ENCODE peak calls at places on chromosome 10, in six cellular contexts. One of them, this sample, is unnamed.

GRCh38 chr10:5449823-5450222 is 37.5 kb downstream of the NET1 start:
- DNase-seq in IMR-90: peak; percentile 83
- DNase-seq in neuronal stem cell: no peak
- DNase-seq in H1: no peak
- DNase-seq in H9: no peak
- DNase-seq in mesenchymal stem cell: peak; percentile 77
- DNase-seq in this sample: peak; percentile 71

GRCh38 chr10:132840698-132841097 is 54.8 kb upstream of the NKX6-2 start:
- DNase-seq in IMR-90: no peak
- DNase-seq in neuronal stem cell: no peak
- DNase-seq in H1: no peak
- DNase-seq in H9: no peak
- DNase-seq in mesenchymal stem cell: no peak
- DNase-seq in this sample: no peak

GRCh38 chr10:116880716-116881440 is 31.6 kb downstream of the ENO4 start:
- DNase-seq in IMR-90: no peak
- DNase-seq in neuronal stem cell: no peak
- DNase-seq in H1: no peak
- DNase-seq in H9: no peak
- DNase-seq in mesenchymal stem cell: peak; percentile 18
- DNase-seq in this sample: no peak

GRCh38 chr10:47038881-47039557 is 127.8 kb downstream of the PTPN20 start:
- DNase-seq in IMR-90: no peak
- DNase-seq in neuronal stem cell: no peak
- DNase-seq in H1: no peak
- DNase-seq in H9: no peak
- DNase-seq in mesenchymal stem cell: peak; percentile 38
- DNase-seq in this sample: peak; percentile 92

GRCh38 chr10:91033536-91033935 is 112.6 kb upstream of the ANKRD1 start:
- DNase-seq in IMR-90: no peak
- DNase-seq in neuronal stem cell: no peak
- DNase-seq in H1: no peak
- DNase-seq in H9: no peak
- DNase-seq in mesenchymal stem cell: no peak
- DNase-seq in this sample: no peak

GRCh38 chr10:77016278-77016815 is 621.3 kb downstream of the KCNMA1 start:
- DNase-seq in IMR-90: no peak
- DNase-seq in neuronal stem cell: no peak
- DNase-seq in H1: no peak
- DNase-seq in H9: no peak
- DNase-seq in mesenchymal stem cell: no peak
- DNase-seq in this sample: no peak

GRCh38 chr10:99888623-99889022 is 106.2 kb downstream of the ABCC2 start:
- DNase-seq in IMR-90: peak; percentile 77
- DNase-seq in neuronal stem cell: no peak
- DNase-seq in H1: no peak
- DNase-seq in H9: no peak
- DNase-seq in mesenchymal stem cell: no peak
- DNase-seq in this sample: no peak

GRCh38 chr10:6199131-6199733 is 3.5 kb upstream of the PFKFB3 start:
- DNase-seq in IMR-90: no peak
- DNase-seq in neuronal stem cell: no peak
- DNase-seq in H1: no peak
- DNase-seq in H9: no peak
- DNase-seq in mesenchymal stem cell: no peak
- DNase-seq in this sample: no peak

GRCh38 chr10:3948843-3949242 is 163.8 kb upstream of the KLF6 start:
- DNase-seq in IMR-90: peak; percentile 79
- DNase-seq in neuronal stem cell: no peak
- DNase-seq in H1: no peak
- DNase-seq in H9: no peak
- DNase-seq in mesenchymal stem cell: no peak
- DNase-seq in this sample: no peak

GRCh38 chr10:124640056-124640455 is 104.1 kb downstream of the FAM53B start:
- DNase-seq in IMR-90: no peak
- DNase-seq in neuronal stem cell: no peak
- DNase-seq in H1: no peak
- DNase-seq in H9: no peak
- DNase-seq in mesenchymal stem cell: no peak
- DNase-seq in this sample: no peak

GRCh38 chr10:87700031-87700796 is 40.5 kb downstream of the PAPSS2 start:
- DNase-seq in IMR-90: peak; percentile 74
- DNase-seq in neuronal stem cell: no peak
- DNase-seq in H1: no peak
- DNase-seq in H9: no peak
- DNase-seq in mesenchymal stem cell: no peak
- DNase-seq in this sample: peak; percentile 70

GRCh38 chr10:118870467-118871243 is 115.9 kb upstream of the CACUL1 start:
- DNase-seq in IMR-90: peak; percentile 39
- DNase-seq in neuronal stem cell: no peak
- DNase-seq in H1: no peak
- DNase-seq in H9: no peak
- DNase-seq in mesenchymal stem cell: peak; percentile 88
- DNase-seq in this sample: peak; percentile 89

GRCh38 chr10:45552476-45552875 is 120.1 kb downstream of the ZFAND4 start:
- DNase-seq in IMR-90: no peak
- DNase-seq in neuronal stem cell: no peak
- DNase-seq in H1: no peak
- DNase-seq in H9: no peak
- DNase-seq in mesenchymal stem cell: no peak
- DNase-seq in this sample: no peak

GRCh38 chr10:80945267-80945880 is 407.7 kb downstream of the SH2D4B start:
- DNase-seq in IMR-90: no peak
- DNase-seq in neuronal stem cell: peak; percentile 23
- DNase-seq in H1: no peak
- DNase-seq in H9: peak; percentile 43
- DNase-seq in mesenchymal stem cell: peak; percentile 27
- DNase-seq in this sample: peak; percentile 6

GRCh38 chr10:119299531-119299930 is 92.2 kb downstream of the GRK5 start:
- DNase-seq in IMR-90: no peak
- DNase-seq in neuronal stem cell: no peak
- DNase-seq in H1: no peak
- DNase-seq in H9: no peak
- DNase-seq in mesenchymal stem cell: peak; percentile 59
- DNase-seq in this sample: no peak

GRCh38 chr10:64507869-64508609 is 986.8 kb downstream of the REEP3 start:
- DNase-seq in IMR-90: no peak
- DNase-seq in neuronal stem cell: no peak
- DNase-seq in H1: no peak
- DNase-seq in H9: no peak
- DNase-seq in mesenchymal stem cell: peak; percentile 3
- DNase-seq in this sample: no peak
- H2BK120ac ChIP-seq in IMR-90: no peak overlapping the region
- H2BK120ac ChIP-seq in neuronal stem cell: no peak overlapping the region
- H2BK120ac ChIP-seq in H1: no peak overlapping the region
- H2BK120ac ChIP-seq in H9: no peak overlapping the region
- H2BK120ac ChIP-seq in mesenchymal stem cell: no peak overlapping the region
- H2BK120ac ChIP-seq in this sample: no peak overlapping the region

GRCh38 chr10:74174533-74174932 is 23.5 kb downstream of the ADK start:
- DNase-seq in IMR-90: no peak
- DNase-seq in neuronal stem cell: no peak
- DNase-seq in H1: no peak
- DNase-seq in H9: no peak
- DNase-seq in mesenchymal stem cell: no peak
- DNase-seq in this sample: no peak

GRCh38 chr10:74175510-74176379 is 24.7 kb downstream of the ADK start:
- DNase-seq in IMR-90: no peak
- DNase-seq in neuronal stem cell: no peak
- DNase-seq in H1: no peak
- DNase-seq in H9: no peak
- DNase-seq in mesenchymal stem cell: no peak
- DNase-seq in this sample: no peak

GRCh38 chr10:74178042-74178791 is 27.2 kb downstream of the ADK start:
- DNase-seq in IMR-90: no peak
- DNase-seq in neuronal stem cell: no peak
- DNase-seq in H1: no peak
- DNase-seq in H9: no peak
- DNase-seq in mesenchymal stem cell: no peak
- DNase-seq in this sample: no peak

GRCh38 chr10:74177140-74177677 is 26.2 kb downstream of the ADK start:
- DNase-seq in IMR-90: peak; percentile 17
- DNase-seq in neuronal stem cell: no peak
- DNase-seq in H1: no peak
- DNase-seq in H9: no peak
- DNase-seq in mesenchymal stem cell: peak; percentile 52
- DNase-seq in this sample: peak; percentile 91

DNA sequence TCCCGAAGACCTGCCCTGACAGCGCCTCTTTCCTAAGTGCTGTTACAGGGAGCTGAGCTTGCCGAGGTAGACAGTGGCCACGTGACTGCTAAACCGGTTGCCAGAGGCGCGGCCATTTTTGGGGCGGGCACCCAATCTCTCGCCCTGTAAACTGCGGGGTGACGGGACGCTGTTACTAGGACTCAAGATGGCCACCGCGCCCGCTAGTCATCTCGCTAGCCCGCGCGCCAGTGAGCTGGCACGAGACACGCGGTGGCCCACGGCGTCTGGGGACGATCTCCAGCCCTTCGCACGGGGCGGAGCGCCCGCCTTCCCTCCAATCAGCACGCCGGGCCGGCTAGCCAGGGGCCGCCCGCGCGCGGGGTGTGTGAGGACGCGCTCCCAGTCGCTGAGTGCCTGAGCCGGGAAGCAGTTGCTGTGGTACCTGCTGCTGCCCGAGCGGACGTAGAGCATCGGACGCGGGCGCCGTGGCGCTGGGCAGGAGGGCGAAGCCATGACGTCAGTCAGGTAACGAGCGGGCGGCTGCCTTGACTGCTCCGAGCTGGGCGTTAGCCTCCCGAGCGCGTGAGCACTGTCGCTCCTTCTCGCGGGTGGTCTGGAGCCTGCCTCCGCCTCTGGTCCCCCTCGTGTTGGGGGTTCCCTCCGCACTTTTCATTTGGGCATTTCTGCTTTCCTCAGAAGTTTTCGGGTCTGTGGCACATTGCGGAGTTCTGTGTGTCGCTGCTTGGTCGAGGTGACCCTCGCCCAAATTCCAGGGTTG is 25.5 kb downstream of the ADK start:
- DNase-seq in IMR-90: peak; percentile 92
- DNase-seq in neuronal stem cell: peak; percentile 82
- DNase-seq in H1: peak; percentile 94
- DNase-seq in H9: peak; percentile 97
- DNase-seq in mesenchymal stem cell: peak; percentile 97
- DNase-seq in this sample: peak; percentile 97
- H2BK5ac ChIP-seq in IMR-90: peak overlapping the region; percentile 71
- H2BK5ac ChIP-seq in neuronal stem cell: peak overlapping the region; percentile 87
- H2BK5ac ChIP-seq in H1: peak overlapping the region; percentile 88
- H2BK5ac ChIP-seq in H9: no peak overlapping the region
- H2BK5ac ChIP-seq in mesenchymal stem cell: no peak overlapping the region
- H2BK5ac ChIP-seq in this sample: peak overlapping the region; percentile 77

GRCh38 chr10:71138126-71138860 is 74.1 kb upstream of the UNC5B start:
- DNase-seq in IMR-90: no peak
- DNase-seq in neuronal stem cell: no peak
- DNase-seq in H1: no peak
- DNase-seq in H9: peak; percentile 19
- DNase-seq in mesenchymal stem cell: no peak
- DNase-seq in this sample: no peak
- H2BK120ac ChIP-seq in IMR-90: no peak overlapping the region
- H2BK120ac ChIP-seq in neuronal stem cell: no peak overlapping the region
- H2BK120ac ChIP-seq in H1: no peak overlapping the region
- H2BK120ac ChIP-seq in H9: no peak overlapping the region
- H2BK120ac ChIP-seq in mesenchymal stem cell: no peak overlapping the region
- H2BK120ac ChIP-seq in this sample: no peak overlapping the region

GRCh38 chr10:110533149-110533548 is 34.3 kb upstream of the SMC3 start:
- DNase-seq in IMR-90: peak; percentile 20
- DNase-seq in neuronal stem cell: no peak
- DNase-seq in H1: no peak
- DNase-seq in H9: no peak
- DNase-seq in mesenchymal stem cell: no peak
- DNase-seq in this sample: no peak
- H2BK5ac ChIP-seq in IMR-90: no peak overlapping the region
- H2BK5ac ChIP-seq in neuronal stem cell: no peak overlapping the region
- H2BK5ac ChIP-seq in H1: peak overlapping the region; percentile 8
- H2BK5ac ChIP-seq in H9: no peak overlapping the region
- H2BK5ac ChIP-seq in mesenchymal stem cell: no peak overlapping the region
- H2BK5ac ChIP-seq in this sample: no peak overlapping the region

GRCh38 chr10:69152002-69152401 is 28.0 kb downstream of the VPS26A start:
- DNase-seq in IMR-90: no peak
- DNase-seq in neuronal stem cell: no peak
- DNase-seq in H1: no peak
- DNase-seq in H9: no peak
- DNase-seq in mesenchymal stem cell: no peak
- DNase-seq in this sample: no peak
- H2BK120ac ChIP-seq in IMR-90: no peak overlapping the region
- H2BK120ac ChIP-seq in neuronal stem cell: no peak overlapping the region
- H2BK120ac ChIP-seq in H1: no peak overlapping the region
- H2BK120ac ChIP-seq in H9: no peak overlapping the region
- H2BK120ac ChIP-seq in mesenchymal stem cell: no peak overlapping the region
- H2BK120ac ChIP-seq in this sample: no peak overlapping the region

GRCh38 chr10:115093776-115094361 is 704 bp downstream of the ATRNL1 start:
- DNase-seq in IMR-90: no peak
- DNase-seq in neuronal stem cell: peak; percentile 20
- DNase-seq in H1: peak; percentile 82
- DNase-seq in H9: peak; percentile 70
- DNase-seq in mesenchymal stem cell: peak; percentile 27
- DNase-seq in this sample: peak; percentile 6

GRCh38 chr10:115092555-115093285 is 445 bp upstream of the ATRNL1 start:
- DNase-seq in IMR-90: peak; percentile 27
- DNase-seq in neuronal stem cell: peak; percentile 63
- DNase-seq in H1: peak; percentile 72
- DNase-seq in H9: peak; percentile 65
- DNase-seq in mesenchymal stem cell: peak; percentile 77
- DNase-seq in this sample: no peak

GRCh38 chr10:115092258-115092554 is 959 bp upstream of the ATRNL1 start:
- DNase-seq in IMR-90: no peak
- DNase-seq in neuronal stem cell: no peak
- DNase-seq in H1: no peak
- DNase-seq in H9: no peak
- DNase-seq in mesenchymal stem cell: no peak
- DNase-seq in this sample: no peak

GRCh38 chr10:115094605-115095004 is 1.4 kb downstream of the ATRNL1 start:
- DNase-seq in IMR-90: no peak
- DNase-seq in neuronal stem cell: no peak
- DNase-seq in H1: no peak
- DNase-seq in H9: no peak
- DNase-seq in mesenchymal stem cell: peak; percentile 25
- DNase-seq in this sample: no peak

DNA sequence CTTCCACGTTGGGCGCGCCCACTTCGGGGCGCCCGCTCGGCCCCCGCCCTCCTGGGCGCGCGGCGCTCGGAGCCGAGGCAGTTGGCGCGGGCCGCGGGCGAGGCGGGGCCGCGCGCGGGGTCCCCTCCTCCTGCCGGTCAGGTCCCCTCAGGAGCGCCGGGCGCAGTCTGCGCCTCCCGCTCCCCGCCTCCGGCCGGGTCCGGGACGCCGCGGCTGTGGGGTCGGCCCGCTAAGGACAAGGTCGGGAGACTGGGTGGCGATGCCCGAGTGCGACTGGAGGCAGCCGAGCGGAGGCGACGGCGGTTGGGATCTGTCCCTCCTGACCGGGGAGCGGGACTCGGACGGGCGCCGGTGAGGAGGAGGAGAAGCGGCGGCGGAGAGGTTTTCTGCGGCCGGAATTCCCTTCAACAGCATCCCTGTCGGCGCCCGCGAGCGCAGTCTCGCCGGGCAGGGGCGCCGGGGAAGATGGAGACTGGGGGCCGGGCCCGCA is at the start of gene ATRNL1:
- DNase-seq in IMR-90: no peak
- DNase-seq in neuronal stem cell: peak; percentile 60
- DNase-seq in H1: peak; percentile 82
- DNase-seq in H9: no peak
- DNase-seq in mesenchymal stem cell: peak; percentile 57
- DNase-seq in this sample: peak; percentile 23
- H2BK5ac ChIP-seq in IMR-90: no peak within 1 kb of the TSS
- H2BK5ac ChIP-seq in neuronal stem cell: peak within 1 kb of the TSS; percentile 53
- H2BK5ac ChIP-seq in H1: no peak within 1 kb of the TSS
- H2BK5ac ChIP-seq in H9: no peak within 1 kb of the TSS
- H2BK5ac ChIP-seq in mesenchymal stem cell: peak within 1 kb of the TSS; percentile 92
- H2BK5ac ChIP-seq in this sample: peak within 1 kb of the TSS; percentile 68

GRCh38 chr10:20417791-20418190 is 479.3 kb downstream of the NEBL start:
- DNase-seq in IMR-90: no peak
- DNase-seq in neuronal stem cell: no peak
- DNase-seq in H1: no peak
- DNase-seq in H9: no peak
- DNase-seq in mesenchymal stem cell: no peak
- DNase-seq in this sample: no peak
- H2BK120ac ChIP-seq in IMR-90: no peak overlapping the region
- H2BK120ac ChIP-seq in neuronal stem cell: no peak overlapping the region
- H2BK120ac ChIP-seq in H1: no peak overlapping the region
- H2BK120ac ChIP-seq in H9: no peak overlapping the region
- H2BK120ac ChIP-seq in mesenchymal stem cell: no peak overlapping the region
- H2BK120ac ChIP-seq in this sample: no peak overlapping the region

This sample was measured in trophoblast cell.